ENCODE peak calls at places on chromosomes 6 and 20, in four cellular contexts. Q is HepG2, C is GM12878, X is K562. E is an unnamed sample.

GRCh38 chr6:41040101-41040910 is 1.3 kb upstream of the UNC5CL start:
- DNase-seq in Q (peak; percentile 98), C (no peak), X (peak; percentile 30), E (no peak)

GRCh38 chr6:33633462-33634158 is 12.5 kb downstream of the ITPR3 start:
- DNase-seq in X (peak; percentile 90), C (no peak), Q (no peak), E (peak; percentile 77)

GRCh38 chr20:50434653-50435396 is 75.4 kb upstream of the PTPN1 start:
- DNase-seq in C (no peak), X (no peak), Q (peak; percentile 68), E (no peak)

GRCh38 chr6:153511896-153512496 is 380.9 kb upstream of the RGS17 start:
- DNase-seq in Q (peak; percentile 29), X (peak; percentile 19), C (no peak), E (peak; percentile 52)

GRCh38 chr6:116165596-116165995 is 39.7 kb upstream of the COL10A1 start:
- DNase-seq in C (peak; percentile 26), X (no peak), Q (no peak), E (no peak)

GRCh38 chr6:21496275-21496674 is 97.3 kb upstream of the SOX4 start:
- DNase-seq in X (no peak), C (no peak), Q (no peak), E (no peak)

GRCh38 chr6:53313784-53314382 is 34.9 kb downstream of the ELOVL5 start:
- DNase-seq in C (no peak), X (peak; percentile 74), Q (no peak), E (peak; percentile 23)

GRCh38 chr6:118752803-118753202 is 101.4 kb upstream of the CEP85L start:
- DNase-seq in X (no peak), Q (no peak), C (no peak), E (no peak)

GRCh38 chr6:13923527-13924145 is 1.1 kb upstream of the RNF182 start:
- DNase-seq in X (peak; percentile 73), C (no peak), Q (no peak), E (no peak)

GRCh38 chr6:157768304-157768703 is 54.7 kb upstream of the SNX9 start:
- DNase-seq in C (peak; percentile 75), X (no peak), Q (no peak), E (no peak)

GRCh38 chr6:134340574-134340973 is 22.7 kb upstream of the SGK1 start:
- DNase-seq in Q (no peak), C (no peak), X (no peak), E (no peak)

GRCh38 chr20:44022464-44022863 is 107.8 kb downstream of the TOX2 start:
- DNase-seq in C (no peak), Q (no peak), X (no peak), E (no peak)

GRCh38 chr6:166313255-166314070 is 5.3 kb upstream of the PRR18 start:
- DNase-seq in X (peak; percentile 85), Q (peak; percentile 41), C (peak; percentile 44), E (peak; percentile 68)

GRCh38 chr6:2764610-2765165 is 505 bp upstream of the WRNIP1 start:
- DNase-seq in X (peak; percentile 60), C (no peak), Q (peak; percentile 50), E (no peak)

GRCh38 chr6:99330159-99330558 is 19.3 kb downstream of the FAXC start:
- DNase-seq in X (peak; percentile 68), Q (peak; percentile 52), C (peak; percentile 71), E (peak; percentile 67)

GRCh38 chr6:142843344-142843743 is 101.6 kb downstream of the HIVEP2 start:
- DNase-seq in X (no peak), C (no peak), Q (no peak), E (no peak)
- TF ChIP-seq TARDBP in X (no peak), C (no peak), Q (no peak), E (no peak)

DNA sequence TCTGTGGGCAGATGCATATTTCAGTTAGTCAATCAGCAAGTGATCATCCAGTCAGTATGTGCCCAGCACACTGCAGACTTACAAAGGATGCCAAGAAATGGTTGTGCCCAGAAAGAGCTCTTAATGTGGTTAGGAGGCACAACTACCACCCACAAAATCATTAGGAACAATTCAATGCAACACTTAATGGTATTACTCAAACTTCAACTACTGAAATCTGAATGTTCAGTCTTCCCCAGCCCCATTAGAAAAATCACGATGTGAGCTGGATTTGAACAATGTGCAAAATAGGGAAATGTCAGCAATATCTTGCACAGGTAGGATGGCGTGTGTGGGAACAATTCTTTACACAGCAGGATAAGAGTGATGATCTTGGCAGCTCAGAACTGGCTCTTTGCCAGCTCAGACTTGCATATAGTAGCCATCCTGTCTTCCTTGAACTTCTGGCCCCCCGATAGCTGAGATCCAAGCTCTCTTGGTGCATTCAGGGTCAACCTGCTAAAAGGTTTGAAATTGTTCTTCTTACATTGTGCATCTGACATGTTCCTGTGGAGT is 556.7 kb upstream of the HTR1E start:
- DNase-seq in C (no peak), X (no peak), Q (no peak), E (no peak)
- TF ChIP-seq FOXK2 in C (no peak), X (no peak), Q (no peak), E (no peak)

DNA sequence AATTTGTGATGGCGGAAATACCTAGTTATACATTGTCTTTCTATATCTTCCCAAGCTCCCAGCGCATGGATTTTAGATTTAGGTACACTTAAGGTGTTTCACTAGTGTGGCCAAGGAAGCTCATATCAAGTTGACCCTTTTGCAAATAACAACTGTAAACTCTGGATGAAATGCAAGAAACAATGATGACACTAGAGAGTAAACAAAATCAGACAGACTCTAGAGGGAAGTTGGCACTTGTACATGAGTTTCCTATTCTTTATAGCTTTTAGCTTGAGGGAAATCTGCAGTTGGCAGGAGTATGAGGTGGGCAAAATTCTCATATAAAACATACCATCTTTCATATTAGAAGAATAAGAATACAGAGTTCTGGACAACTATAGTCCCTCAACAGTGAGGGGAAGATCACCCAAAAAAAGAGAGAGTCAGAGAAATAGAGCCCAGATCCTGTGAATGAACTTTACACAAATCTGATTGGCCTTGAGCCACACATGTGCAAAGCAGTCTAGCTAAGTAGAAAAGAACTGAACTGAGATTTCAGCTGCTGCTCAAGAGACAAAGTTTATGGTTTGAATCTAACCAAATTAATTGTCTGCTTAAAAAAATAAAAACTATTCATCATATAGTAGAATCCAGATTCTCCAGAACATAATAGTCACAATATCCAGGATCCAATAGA is 26.1 kb downstream of the TXLNB start:
- DNase-seq in C (no peak), Q (no peak), X (no peak), E (no peak)
- TF ChIP-seq TARDBP in C (no peak), Q (no peak), X (no peak), E (no peak)

GRCh38 chr20:49352821-49353220 is 75.0 kb upstream of the ZNFX1 start:
- DNase-seq in X (no peak), C (no peak), Q (no peak), E (no peak)

GRCh38 chr20:49356676-49357075 is 78.8 kb upstream of the ZNFX1 start:
- DNase-seq in X (no peak), Q (no peak), C (no peak), E (no peak)

GRCh38 chr20:49353348-49353747 is 75.5 kb upstream of the ZNFX1 start:
- DNase-seq in X (no peak), C (no peak), Q (no peak), E (no peak)

GRCh38 chr20:49351775-49352174 is 73.9 kb upstream of the ZNFX1 start:
- DNase-seq in C (no peak), Q (no peak), X (no peak), E (no peak)

DNA sequence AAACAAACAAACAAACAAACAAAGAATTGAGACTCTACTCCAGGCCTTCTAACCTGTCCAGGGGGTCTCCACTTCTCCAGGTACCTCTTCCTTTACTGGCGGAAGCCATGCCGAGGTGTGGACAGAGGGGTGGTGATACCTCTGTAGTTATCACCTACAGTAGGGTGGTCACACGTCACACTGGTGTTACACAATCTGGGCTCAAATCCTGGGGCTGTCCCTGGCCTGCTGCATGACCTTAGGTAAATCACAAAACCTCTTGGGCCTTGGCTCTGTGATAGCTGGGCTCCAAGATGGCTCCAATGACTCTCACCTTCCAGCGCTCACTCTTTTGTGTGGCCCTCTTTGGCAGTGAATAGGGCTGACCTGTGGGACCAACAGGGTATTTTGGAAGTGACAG is 76.8 kb upstream of the ZNFX1 start:
- DNase-seq in X (no peak), C (no peak), Q (no peak), E (no peak)
- TF ChIP-seq FOXK2 in X (no peak), C (no peak), Q (no peak), E (no peak)

GRCh38 chr6:27814665-27815424 is 97.4 kb downstream of the OR2B2 start:
- DNase-seq in X (no peak), C (peak; percentile 97), Q (peak; percentile 92), E (no peak)
- TF ChIP-seq TARDBP in X (no peak), C (no peak), Q (peak; percentile 7), E (no peak)

DNA sequence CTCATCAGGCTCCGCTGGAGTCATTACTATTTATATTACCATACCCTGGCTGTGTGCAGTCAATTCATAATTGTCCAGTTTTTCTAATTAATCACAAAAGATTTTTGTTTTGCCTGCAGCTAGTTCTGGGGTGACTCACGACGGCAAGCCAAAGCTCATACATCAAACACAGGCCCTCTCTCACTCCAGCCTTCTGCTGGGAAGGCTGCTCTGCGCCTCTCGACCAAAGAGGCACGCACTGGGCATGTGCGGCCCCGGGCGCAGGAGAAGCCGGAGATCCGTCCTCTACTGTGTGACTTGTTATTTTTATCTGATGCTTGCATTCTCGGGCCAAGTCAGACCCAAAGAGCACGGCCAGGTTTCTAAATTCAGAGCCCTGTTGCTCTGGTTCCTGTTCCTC is 98.5 kb downstream of the TFAP2A start:
- DNase-seq in X (peak; percentile 56), C (no peak), Q (no peak), E (peak; percentile 50)
- TF ChIP-seq FOXK2 in X (no peak), C (no peak), Q (no peak), E (no peak)

GRCh38 chr6:128204621-128205020 is 303.8 kb upstream of the THEMIS start:
- DNase-seq in X (no peak), Q (no peak), C (no peak), E (no peak)

GRCh38 chr6:128202169-128202765 is 301.4 kb upstream of the THEMIS start:
- DNase-seq in Q (peak; percentile 26), C (no peak), X (no peak), E (no peak)

GRCh38 chr6:128209771-128210170 is 308.9 kb upstream of the THEMIS start:
- DNase-seq in X (no peak), Q (peak; percentile 12), C (no peak), E (no peak)

GRCh38 chr6:128208851-128209580 is 308.2 kb upstream of the THEMIS start:
- DNase-seq in C (no peak), Q (peak; percentile 14), X (no peak), E (no peak)

GRCh38 chr6:128208078-128208477 is 307.2 kb upstream of the THEMIS start:
- DNase-seq in Q (peak; percentile 82), X (no peak), C (no peak), E (no peak)
- TF ChIP-seq TARDBP in Q (no peak), X (no peak), C (no peak), E (no peak)

DNA sequence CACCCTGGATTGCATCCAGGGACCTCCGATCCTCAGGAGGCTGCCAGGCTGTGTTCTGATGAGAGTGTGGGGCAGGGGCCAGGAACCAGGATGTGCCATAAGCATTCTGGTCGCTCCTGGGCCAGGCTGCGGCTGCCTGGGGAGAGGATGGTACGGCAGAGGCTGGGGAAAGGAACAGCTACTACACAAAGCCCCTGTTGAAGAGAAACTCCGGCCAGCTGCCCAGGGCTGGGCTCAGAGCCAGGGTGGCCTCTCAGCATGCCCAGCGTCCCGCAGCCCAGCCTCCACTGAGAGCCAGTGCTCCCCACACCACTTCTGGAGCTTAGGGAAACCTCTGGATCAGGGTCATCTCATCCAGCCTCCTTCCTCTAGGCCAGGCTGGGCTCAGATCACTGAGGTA is 21.7 kb upstream of the OCSTAMP start:
- DNase-seq in Q (no peak), C (no peak), X (no peak), E (no peak)
- TF ChIP-seq FOXK2 in Q (no peak), C (no peak), X (no peak), E (no peak)